ENCODE peak calls at places on chromosomes 7 and 10, in nine cellular contexts. S is RWPE1, Q is body of pancreas, F is fibroblast of mammary gland, Z is foreskin fibroblast, K is OCI-LY7, D is mucosa of descending colon, T is neural crest cell, P is left lung. L is an unnamed sample.
A peak's percentile ranks its signal among the peaks of the same experiment; 100 is the strongest.

GRCh38 chr7:151040616-151041375 is 7.5 kb upstream of the ASIC3 start:
- DNase-seq in Z (no peak), T (no peak), S (no peak), F (no peak), K (no peak), P (no peak), D (no peak), Q (no peak), L (no peak)

GRCh38 chr7:155885162-155886160 is 73.2 kb upstream of the SHH start:
- DNase-seq in Z (peak; percentile 14), P (peak; percentile 46), Q (no peak), S (peak; percentile 69), F (peak; percentile 44), D (no peak), K (no peak), T (no peak), L (peak; percentile 37)

GRCh38 chr7:74579800-74580685 is 77.5 kb upstream of the GTF2I start:
- DNase-seq in Q (peak; percentile 84), T (no peak), D (peak; percentile 87), K (no peak), P (peak; percentile 60), Z (peak; percentile 68), F (peak; percentile 26), S (no peak), L (peak; percentile 47)

GRCh38 chr7:158325530-158326381 is 261.9 kb downstream of the PTPRN2 start:
- DNase-seq in K (no peak), P (no peak), S (peak; percentile 26), F (no peak), D (peak; percentile 55), Q (peak; percentile 39), Z (no peak), T (peak; percentile 87), L (peak; percentile 87)

GRCh38 chr10:21304608-21305007 is 220.9 kb downstream of the SKIDA1 start:
- DNase-seq in F (no peak), K (no peak), S (no peak), Z (no peak), Q (no peak), P (no peak), D (no peak), T (no peak), L (no peak)

GRCh38 chr10:99280472-99280871 is 44.8 kb upstream of the HPSE2 start:
- DNase-seq in K (no peak), S (no peak), D (no peak), T (no peak), F (no peak), Z (no peak), P (no peak), Q (no peak), L (peak; percentile 43)

GRCh38 chr7:155993420-155994252 is 181.4 kb upstream of the SHH start:
- DNase-seq in D (no peak), K (no peak), F (no peak), P (no peak), T (no peak), S (no peak), Q (no peak), Z (no peak), L (peak; percentile 13)

GRCh38 chr10:86821600-86821999 is 65.2 kb downstream of the BMPR1A start:
- DNase-seq in Q (no peak), Z (peak; percentile 25), K (no peak), P (no peak), S (no peak), D (no peak), F (peak; percentile 81), T (no peak), L (no peak)

GRCh38 chr10:92755725-92756124 is 66.0 kb downstream of the HHEX start:
- DNase-seq in S (no peak), Z (no peak), D (no peak), P (no peak), Q (no peak), K (no peak), F (no peak), T (no peak), L (no peak)

GRCh38 chr7:78514653-78515052 is 716.1 kb downstream of the PHTF2 start:
- DNase-seq in F (no peak), T (no peak), Q (no peak), P (no peak), D (no peak), S (no peak), K (no peak), Z (no peak), L (no peak)

GRCh38 chr10:50375051-50375452 is 123.7 kb upstream of the ASAH2 start:
- DNase-seq in D (no peak), S (no peak), Q (no peak), T (no peak), F (no peak), K (no peak), Z (no peak), P (no peak), L (peak; percentile 94)

GRCh38 chr7:79386688-79387422 is 66.6 kb downstream of the MAGI2 start:
- DNase-seq in F (no peak), Z (peak; percentile 6), T (no peak), S (no peak), D (no peak), P (no peak), K (no peak), Q (no peak), L (peak; percentile 37)

GRCh38 chr10:124105594-124105993 is 12.2 kb upstream of the CHST15 start:
- DNase-seq in F (no peak), D (no peak), K (peak; percentile 71), T (no peak), S (peak; percentile 27), P (no peak), Q (no peak), Z (peak; percentile 36), L (peak; percentile 41)

GRCh38 chr7:25945181-25945580 is 206.8 kb upstream of the NFE2L3 start:
- DNase-seq in P (no peak), Z (peak; percentile 5), D (no peak), F (peak; percentile 28), T (no peak), S (no peak), Q (peak; percentile 30), K (no peak), L (peak; percentile 19)

GRCh38 chr10:15472008-15472407 is 100.9 kb upstream of the FAM171A1 start:
- DNase-seq in Q (no peak), D (no peak), K (no peak), P (no peak), S (no peak), F (peak; percentile 59), Z (no peak), T (no peak), L (no peak)

DNA sequence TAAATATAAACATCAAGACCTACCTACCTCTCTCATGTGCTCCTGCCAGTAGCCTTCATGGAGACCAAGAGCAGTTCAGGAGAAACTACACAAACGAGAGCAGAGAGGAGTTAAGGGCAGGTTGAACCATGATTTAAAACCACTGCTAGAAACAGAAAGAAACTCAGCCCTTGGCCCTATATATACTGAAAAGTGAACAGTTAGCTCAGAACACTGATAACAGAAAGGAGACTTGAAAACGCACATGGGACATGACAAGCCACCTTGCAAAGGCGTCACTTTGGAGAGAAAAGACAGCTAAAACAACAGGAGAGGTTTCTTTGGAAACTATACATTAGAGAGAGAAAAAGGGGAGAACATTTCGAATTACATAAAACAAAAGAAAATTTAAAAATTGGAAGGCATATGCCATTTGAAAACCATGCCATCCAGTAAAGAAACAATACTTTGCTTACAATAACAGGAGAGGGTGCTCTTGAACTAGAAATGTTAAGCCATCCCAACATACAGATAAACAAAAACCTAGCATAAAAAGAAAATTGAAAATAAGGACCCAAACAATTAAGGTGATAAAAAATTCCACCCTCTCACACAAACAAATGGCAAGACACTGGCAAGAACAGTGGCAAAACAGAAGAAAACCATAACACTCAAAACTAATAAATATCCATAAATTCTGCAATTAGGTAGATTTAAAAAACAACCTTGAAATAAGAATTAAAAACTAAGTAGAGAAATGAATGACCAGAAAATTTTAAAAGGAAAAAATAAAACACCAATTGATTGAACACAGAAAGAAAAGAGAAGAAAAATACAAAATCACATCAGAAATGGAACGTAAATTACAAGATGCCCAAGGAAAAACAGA is 232.7 kb downstream of the IMMP2L start:
- DNase-seq in Q (no peak), Z (peak; percentile 27), D (no peak), S (peak; percentile 1), K (no peak), T (no peak), F (peak; percentile 17), P (no peak), L (peak; percentile 35)
- TF ChIP-seq CTCF in Q (no peak), Z (peak; percentile 8), D (no peak), S (peak; percentile 11), K (no peak), T (no peak), F (no peak), P (no peak), L (no peak)

GRCh38 chr10:71368639-71369038 is 28.1 kb upstream of the CDH23 start:
- DNase-seq in P (no peak), K (peak; percentile 58), Z (no peak), D (no peak), T (no peak), S (no peak), Q (no peak), F (no peak), L (no peak)
- TF ChIP-seq CTCF in P (no peak), K (peak; percentile 69), Z (no peak), D (no peak), T (peak; percentile 16), S (no peak), Q (no peak), F (no peak), L (no peak)

GRCh38 chr7:103889451-103889850 is 100.0 kb downstream of the RELN start:
- DNase-seq in D (no peak), Q (no peak), Z (no peak), K (no peak), S (no peak), T (no peak), F (no peak), P (no peak), L (no peak)

GRCh38 chr7:103888603-103889153 is 100.8 kb downstream of the RELN start:
- DNase-seq in K (no peak), T (no peak), Q (no peak), P (no peak), Z (no peak), S (no peak), F (no peak), D (no peak), L (no peak)

GRCh38 chr7:103887050-103887449 is 102.4 kb downstream of the RELN start:
- DNase-seq in T (no peak), Z (no peak), P (no peak), K (no peak), F (no peak), Q (no peak), S (no peak), D (no peak), L (no peak)

GRCh38 chr7:103887853-103888602 is 101.4 kb downstream of the RELN start:
- DNase-seq in T (no peak), S (no peak), P (no peak), Q (no peak), K (no peak), Z (no peak), F (peak; percentile 8), D (no peak), L (no peak)
- TF ChIP-seq CTCF in T (no peak), S (no peak), P (no peak), Q (no peak), K (no peak), Z (no peak), F (peak; percentile 27), D (no peak), L (no peak)

DNA sequence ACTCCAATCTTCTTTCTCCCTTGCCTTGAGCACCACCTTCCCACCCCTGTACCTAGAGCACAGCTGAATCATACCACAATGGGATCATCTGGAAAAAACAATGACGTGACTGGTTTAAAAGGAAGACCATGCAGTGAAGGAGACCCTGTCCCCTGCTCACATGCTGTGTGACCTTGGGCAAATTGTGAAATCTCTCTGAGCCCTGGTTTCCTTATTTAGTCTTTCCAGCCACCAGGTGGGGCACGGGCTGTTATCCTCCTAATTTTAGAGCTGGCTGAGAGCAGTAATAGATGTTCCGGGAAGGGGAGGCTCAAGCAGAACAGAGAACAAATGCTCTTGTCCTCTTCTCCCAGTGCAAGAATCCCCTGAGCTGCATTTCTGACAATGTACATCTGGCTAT is 198.3 kb downstream of the RPS24 start:
- DNase-seq in D (no peak), K (no peak), T (no peak), Q (peak; percentile 51), S (no peak), Z (peak; percentile 49), F (peak; percentile 43), P (no peak), L (peak; percentile 9)
- TF ChIP-seq CTCF in D (no peak), K (no peak), T (peak; percentile 28), Q (peak; percentile 41), S (no peak), Z (peak; percentile 21), F (peak; percentile 45), P (no peak), L (no peak)